ENCODE peak calls at places on chromosome 16, in eight cellular contexts. K, I, Z, E, O, G, P and H are unnamed samples.

GRCh38 chr16:84278333-84278732 is 16.3 kb upstream of the WFDC1 start:
- DNase-seq in K (no peak), I (no peak), Z (no peak), E (no peak), O (no peak), G (no peak), P (no peak), H (no peak)

GRCh38 chr16:969508-970378 is 1.0 kb downstream of the LMF1 start:
- DNase-seq in K (no peak), I (no peak), Z (no peak), E (no peak), O (no peak), G (no peak), P (peak), H (no peak)

GRCh38 chr16:89599451-89599858 is 14.0 kb upstream of the DPEP1 start:
- DNase-seq in K (peak), I (peak), Z (peak), E (no peak), O (no peak), G (no peak), P (peak), H (peak)

GRCh38 chr16:84548971-84549844 is 44.7 kb upstream of the MEAK7 start:
- DNase-seq in K (no peak), I (peak), Z (peak), E (no peak), O (no peak), G (peak), P (no peak), H (no peak)

GRCh38 chr16:89297156-89297869 is 79.8 kb downstream of the ZNF778 start:
- DNase-seq in K (no peak), I (no peak), Z (no peak), E (no peak), O (no peak), G (no peak), P (no peak), H (no peak)

GRCh38 chr16:84396537-84397008 is 28.2 kb downstream of the ATP2C2 start:
- DNase-seq in K (peak), I (no peak), Z (no peak), E (no peak), O (no peak), G (no peak), P (no peak), H (no peak)

GRCh38 chr16:82888616-82889015 is 261.8 kb downstream of the CDH13 start:
- DNase-seq in K (peak), I (no peak), Z (peak), E (no peak), O (no peak), G (no peak), P (peak), H (no peak)

GRCh38 chr16:83066881-83067280 is 440.1 kb downstream of the CDH13 start:
- DNase-seq in K (no peak), I (no peak), Z (peak), E (no peak), O (no peak), G (no peak), P (no peak), H (no peak)

GRCh38 chr16:50467943-50468748 is 80.0 kb upstream of the NKD1 start:
- DNase-seq in K (no peak), I (no peak), Z (no peak), E (no peak), O (no peak), G (no peak), P (no peak), H (peak)

GRCh38 chr16:87320510-87321227 is 3.5 kb upstream of the C16orf95 start:
- DNase-seq in K (no peak), I (no peak), Z (no peak), E (no peak), O (no peak), G (no peak), P (no peak), H (no peak)

GRCh38 chr16:2532494-2533141 is 1.4 kb upstream of the CEMP1 start:
- DNase-seq in K (peak), I (peak), Z (peak), E (no peak), O (peak), G (no peak), P (peak), H (peak)

GRCh38 chr16:28990375-28991040 is 5.7 kb downstream of the LAT start:
- DNase-seq in K (no peak), I (peak), Z (no peak), E (no peak), O (no peak), G (peak), P (no peak), H (no peak)

GRCh38 chr16:85288869-85289660 is 176.8 kb upstream of the CIBAR2 start:
- DNase-seq in K (no peak), I (no peak), Z (peak), E (no peak), O (no peak), G (no peak), P (no peak), H (no peak)

GRCh38 chr16:19900590-19900989 is 15.9 kb upstream of the GPRC5B start:
- DNase-seq in K (no peak), I (no peak), Z (no peak), E (no peak), O (no peak), G (no peak), P (no peak), H (no peak)

GRCh38 chr16:30775381-30776099 is 11.5 kb downstream of the ZNF629 start:
- DNase-seq in K (peak), I (peak), Z (peak), E (no peak), O (peak), G (peak), P (peak), H (peak)

GRCh38 chr16:82585675-82586074 is 41.1 kb upstream of the CDH13 start:
- DNase-seq in K (no peak), I (no peak), Z (no peak), E (no peak), O (no peak), G (no peak), P (peak), H (peak)

GRCh38 chr16:80006175-80006895 is 405.8 kb upstream of the MAF start:
- DNase-seq in K (peak), I (no peak), Z (no peak), E (no peak), O (no peak), G (no peak), P (peak), H (no peak)

GRCh38 chr16:67372664-67373063 is 20.6 kb downstream of the TPPP3 start:
- DNase-seq in K (peak), I (no peak), Z (no peak), E (no peak), O (peak), G (no peak), P (peak), H (no peak)

GRCh38 chr16:73414636-73415035 is 366.7 kb upstream of the ZFHX3 start:
- DNase-seq in K (no peak), I (no peak), Z (no peak), E (no peak), O (no peak), G (no peak), P (no peak), H (no peak)

GRCh38 chr16:49439050-49439449 is 65.4 kb downstream of the C16orf78 start:
- DNase-seq in K (no peak), I (no peak), Z (no peak), E (no peak), O (no peak), G (no peak), P (no peak), H (no peak)

GRCh38 chr16:29757950-29758466 is 12.2 kb upstream of the C16orf54 start:
- DNase-seq in K (no peak), I (no peak), Z (no peak), E (no peak), O (no peak), G (no peak), P (peak), H (peak)

GRCh38 chr16:3945751-3946603 is 65.5 kb upstream of the CREBBP start:
- DNase-seq in K (peak), I (no peak), Z (peak), E (peak), O (no peak), G (no peak), P (peak), H (peak)

GRCh38 chr16:50699345-50700159 is 6.1 kb downstream of the NOD2 start:
- DNase-seq in K (peak), I (no peak), Z (no peak), E (no peak), O (no peak), G (peak), P (no peak), H (no peak)

GRCh38 chr16:19884611-19885455 is at the start of gene GPRC5B:
- DNase-seq in K (no peak), I (peak), Z (peak), E (no peak), O (peak), G (peak), P (peak), H (peak)

GRCh38 chr16:12340151-12340733 is 363.7 kb downstream of the SNX29 start:
- DNase-seq in K (peak), I (peak), Z (peak), E (no peak), O (peak), G (no peak), P (peak), H (peak)

GRCh38 chr16:4409081-4409932 is 7.1 kb downstream of the CORO7 start:
- DNase-seq in K (no peak), I (no peak), Z (no peak), E (no peak), O (no peak), G (no peak), P (peak), H (no peak)